ENCODE peak calls at places on chromosomes 1 and 21, in nine cellular contexts. H is uterus, K is pancreas, E is body of pancreas, O is sigmoid colon, L is neural progenitor cell, A is heart left ventricle, F is fibroblast of lung, C is stomach. J is an unnamed sample. For H3K4me1, the result is how much of the 10 kb centered on the place peaks cover.

GRCh38 chr1:218426343-218426657 is 81.2 kb downstream of the TGFB2 start:
- DNase-seq in H (peak), K (no peak), E (peak), O (peak), L (no peak), A (no peak), F (peak), C (no peak), J (no peak)

GRCh38 chr1:109498161-109498801 is 4.4 kb downstream of the CYB561D1 start:
- DNase-seq in H (no peak), K (no peak), E (no peak), O (no peak), L (peak), A (no peak), F (peak), C (no peak), J (no peak)

GRCh38 chr1:224510880-224511645 is 76.5 kb upstream of the WDR26 start:
- DNase-seq in H (no peak), K (no peak), E (no peak), O (no peak), L (no peak), A (no peak), F (peak), C (no peak), J (no peak)

GRCh38 chr1:192445849-192446489 is 129.2 kb downstream of the RGS21 start:
- DNase-seq in H (peak), K (no peak), E (peak), O (peak), L (peak), A (peak), F (peak), C (peak), J (peak)

GRCh38 chr21:46504681-46505080 is 46.0 kb downstream of the DIP2A start:
- DNase-seq in H (no peak), K (no peak), E (no peak), O (no peak), L (no peak), A (no peak), F (no peak), C (no peak), J (no peak)

GRCh38 chr1:158016651-158017335 is 23.3 kb downstream of the KIRREL1 start:
- DNase-seq in H (no peak), K (no peak), E (no peak), O (no peak), L (peak), A (no peak), F (no peak), C (no peak), J (no peak)

GRCh38 chr1:201708085-201708512 is 120.9 kb upstream of the IPO9 start:
- DNase-seq in H (peak), K (no peak), E (peak), O (peak), L (no peak), A (peak), F (peak), C (no peak), J (no peak)

GRCh38 chr1:37479255-37480124 is 5.1 kb downstream of the ZC3H12A start:
- DNase-seq in H (peak), K (peak), E (peak), O (peak), L (no peak), A (peak), F (peak), C (peak), J (peak)

GRCh38 chr1:29416825-29417557 is 180.7 kb downstream of the PTPRU start:
- DNase-seq in H (peak), K (no peak), E (peak), O (no peak), L (no peak), A (no peak), F (peak), C (no peak), J (no peak)

GRCh38 chr1:4801192-4801924 is 146.9 kb downstream of the AJAP1 start:
- DNase-seq in H (peak), K (no peak), E (peak), O (peak), L (no peak), A (peak), F (no peak), C (no peak), J (peak)

GRCh38 chr1:226349801-226350503 is 41.0 kb upstream of the LIN9 start:
- DNase-seq in H (no peak), K (no peak), E (no peak), O (no peak), L (peak), A (no peak), F (no peak), C (peak), J (peak)

GRCh38 chr1:38699330-38700076 is 160.1 kb downstream of the RRAGC start:
- DNase-seq in H (no peak), K (no peak), E (no peak), O (no peak), L (peak), A (no peak), F (no peak), C (no peak), J (no peak)

GRCh38 chr21:46667735-46668380 is 32.4 kb downstream of the PRMT2 start:
- DNase-seq in H (no peak), K (no peak), E (no peak), O (no peak), L (peak), A (no peak), F (peak), C (no peak), J (no peak)

GRCh38 chr1:184075040-184076029 is 23.8 kb downstream of the TSEN15 start:
- DNase-seq in H (peak), K (no peak), E (peak), O (peak), L (peak), A (no peak), F (peak), C (no peak), J (peak)

GRCh38 chr1:55378582-55378981 is 163.4 kb upstream of the USP24 start:
- DNase-seq in H (peak), K (no peak), E (peak), O (peak), L (peak), A (no peak), F (peak), C (peak), J (no peak)

GRCh38 chr1:187415065-187415464 is 586.3 kb downstream of the PLA2G4A start:
- DNase-seq in H (no peak), K (no peak), E (no peak), O (no peak), L (no peak), A (no peak), F (no peak), C (no peak), J (no peak)

DNA sequence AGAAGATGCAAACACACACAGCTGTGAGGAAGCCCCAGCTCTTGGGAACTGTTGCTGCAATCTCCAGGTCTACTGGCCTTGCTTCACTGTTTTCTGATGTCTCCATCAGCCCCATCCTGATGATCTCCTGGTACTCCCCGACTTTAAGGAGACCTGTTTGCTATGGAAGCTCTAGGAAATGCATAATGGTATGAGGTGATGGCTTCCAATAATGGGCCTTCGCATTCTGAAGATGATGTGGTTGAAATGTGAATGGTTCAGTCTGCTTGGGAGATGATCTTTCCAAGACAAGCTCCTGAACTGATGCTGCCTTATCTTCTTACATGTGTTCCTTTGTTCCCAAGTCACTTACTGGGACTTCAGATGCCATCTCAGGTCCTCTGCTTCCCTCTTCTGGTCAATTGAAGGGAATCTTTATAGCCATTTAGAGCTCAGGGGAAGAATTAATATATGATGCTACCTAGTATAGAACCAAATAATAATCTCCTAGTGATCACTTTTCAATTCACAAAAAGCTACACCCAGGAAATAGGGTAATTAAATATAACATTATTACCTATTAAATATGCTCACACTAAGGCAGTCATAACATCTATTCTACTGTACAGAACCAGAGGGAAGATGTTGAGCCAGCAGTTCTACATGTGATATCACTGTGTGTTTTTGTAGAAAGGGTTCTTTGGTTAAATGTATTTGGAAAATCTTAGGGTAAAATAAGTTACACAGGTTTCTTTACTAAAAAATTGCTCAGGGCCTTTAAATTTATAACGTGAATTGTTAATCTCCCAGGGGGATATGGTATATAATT is 73.9 kb upstream of the VTCN1 start:
- DNase-seq in H (no peak), K (no peak), E (peak), O (no peak), L (peak), A (no peak), F (peak), C (no peak), J (peak)
- TF ChIP-seq CTCF in H (peak), K (peak), E (peak), O (no peak), L (peak), A (peak), F (peak), C (peak), J (peak)

DNA sequence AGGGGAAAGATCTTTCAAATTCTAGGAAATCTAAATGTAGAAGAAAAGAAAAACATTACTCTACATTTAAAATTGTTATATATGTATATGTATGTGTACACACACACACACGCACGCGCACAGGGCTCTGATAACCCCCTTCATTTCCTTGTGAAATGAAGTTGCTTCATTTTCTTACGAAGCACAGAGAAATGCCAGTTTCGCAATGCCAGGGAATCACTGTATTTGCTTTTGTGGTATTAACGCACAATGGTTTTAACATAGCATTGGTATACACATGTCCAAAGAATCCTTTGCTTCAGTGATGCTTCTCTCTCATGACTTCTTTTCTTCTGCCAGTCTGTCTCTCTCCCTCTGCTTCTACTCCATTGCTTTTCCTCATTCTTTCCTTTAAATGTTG is 8.4 kb upstream of the DDAH1 start:
- DNase-seq in H (no peak), K (no peak), E (no peak), O (no peak), L (no peak), A (no peak), F (peak), C (no peak), J (no peak)
- H3K4me1 ChIP-seq in H (under half), K (under half), E (under half), O (under half), L (under half), A (under half), F (under half), C (under half), J (under half)

GRCh38 chr1:59561782-59562181 is 253.0 kb upstream of the HOOK1 start:
- DNase-seq in H (no peak), K (no peak), E (no peak), O (no peak), L (no peak), A (no peak), F (no peak), C (no peak), J (no peak)

GRCh38 chr1:59564192-59564891 is 250.4 kb upstream of the HOOK1 start:
- DNase-seq in H (no peak), K (no peak), E (no peak), O (no peak), L (no peak), A (no peak), F (no peak), C (no peak), J (no peak)

GRCh38 chr1:59569198-59569597 is 245.6 kb upstream of the HOOK1 start:
- DNase-seq in H (no peak), K (no peak), E (no peak), O (no peak), L (no peak), A (no peak), F (no peak), C (no peak), J (no peak)

GRCh38 chr1:59568158-59568935 is 246.4 kb upstream of the HOOK1 start:
- DNase-seq in H (no peak), K (no peak), E (no peak), O (no peak), L (no peak), A (no peak), F (peak), C (no peak), J (no peak)

DNA sequence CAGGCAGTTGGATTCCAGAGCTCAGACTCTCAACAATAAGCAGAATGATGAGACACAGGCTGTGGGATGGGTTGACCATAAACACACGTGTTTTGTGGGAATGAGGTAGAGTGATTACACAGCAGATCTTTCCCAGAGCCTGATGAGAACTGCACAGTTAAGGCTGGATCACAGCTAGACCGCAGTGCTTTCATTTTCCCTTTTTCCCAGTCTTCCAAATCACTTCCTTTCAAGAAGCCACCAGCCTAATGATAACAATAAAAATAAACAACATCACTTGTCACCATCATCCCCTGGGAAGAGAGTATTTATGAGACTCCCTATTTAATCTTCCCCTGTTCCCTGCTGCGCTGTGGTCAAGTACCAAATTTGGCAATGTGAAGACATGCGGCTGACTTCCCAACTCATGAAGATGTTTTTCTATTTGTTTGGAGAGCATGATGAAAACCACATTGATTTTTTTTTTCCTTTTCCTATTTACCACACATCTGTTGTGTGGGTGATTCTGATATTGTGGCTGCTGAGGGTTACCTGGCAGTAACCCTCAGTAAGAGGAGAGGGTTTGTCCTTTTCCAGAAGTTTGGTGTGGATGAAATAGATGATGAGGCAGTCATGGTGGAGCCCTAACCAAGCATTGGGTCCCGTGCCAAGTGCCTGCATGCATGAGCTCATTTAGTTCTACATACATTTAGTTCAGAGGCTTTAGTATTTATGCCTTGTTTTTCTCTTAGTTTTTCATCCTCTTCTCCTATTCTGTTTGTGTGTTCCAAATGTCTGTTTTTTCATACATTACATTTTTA is 248.9 kb upstream of the HOOK1 start:
- DNase-seq in H (peak), K (no peak), E (no peak), O (no peak), L (no peak), A (no peak), F (peak), C (no peak), J (no peak)
- H3K4me3 ChIP-seq in H (no peak), K (no peak), E (no peak), O (no peak), L (no peak), A (no peak), F (peak), C (no peak), J (no peak)

DNA sequence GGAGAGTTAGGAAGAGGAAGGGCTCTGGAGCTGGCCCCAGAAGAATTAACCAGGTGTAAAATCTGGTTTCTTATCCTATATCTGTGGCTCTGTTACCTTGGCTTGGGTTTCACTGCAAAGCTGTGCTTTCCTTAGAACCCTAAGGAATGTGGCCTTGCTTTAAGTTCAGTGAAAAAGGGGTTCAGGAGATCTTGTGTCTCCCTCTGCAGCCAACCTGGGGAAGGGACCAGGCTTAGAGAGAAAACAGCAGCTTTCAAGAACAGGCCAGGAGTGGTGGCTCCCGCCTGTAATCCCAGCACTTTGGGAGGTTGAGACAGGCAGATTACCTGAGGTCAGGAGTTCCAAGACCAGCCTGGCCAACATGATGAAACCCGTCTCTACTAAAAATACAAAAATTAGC is 16.1 kb upstream of the MYCL start:
- DNase-seq in H (no peak), K (no peak), E (no peak), O (no peak), L (peak), A (no peak), F (no peak), C (no peak), J (no peak)
- TF ChIP-seq CTCF in H (no peak), K (no peak), E (no peak), O (no peak), L (peak), A (no peak), F (no peak), C (no peak), J (no peak)

GRCh38 chr1:205246426-205247119 is 18.8 kb downstream of the TMCC2 start:
- DNase-seq in H (peak), K (peak), E (no peak), O (peak), L (no peak), A (no peak), F (no peak), C (no peak), J (no peak)

GRCh38 chr1:205241366-205242030 is 13.8 kb downstream of the TMCC2 start:
- DNase-seq in H (no peak), K (peak), E (no peak), O (no peak), L (no peak), A (no peak), F (no peak), C (no peak), J (no peak)

GRCh38 chr1:205244383-205244782 is 16.6 kb downstream of the TMCC2 start:
- DNase-seq in H (peak), K (no peak), E (no peak), O (no peak), L (no peak), A (no peak), F (no peak), C (no peak), J (no peak)

GRCh38 chr1:205245096-205245495 is 17.4 kb downstream of the TMCC2 start:
- DNase-seq in H (no peak), K (no peak), E (no peak), O (peak), L (no peak), A (no peak), F (no peak), C (no peak), J (no peak)

GRCh38 chr1:205243355-205244191 is 15.8 kb downstream of the TMCC2 start:
- DNase-seq in H (no peak), K (peak), E (no peak), O (no peak), L (no peak), A (no peak), F (no peak), C (no peak), J (no peak)
- H3K4me1 ChIP-seq in H (under half), K (under half), E (under half), O (under half), L (under half), A (under half), F (under half), C (under half), J (under half)

DNA sequence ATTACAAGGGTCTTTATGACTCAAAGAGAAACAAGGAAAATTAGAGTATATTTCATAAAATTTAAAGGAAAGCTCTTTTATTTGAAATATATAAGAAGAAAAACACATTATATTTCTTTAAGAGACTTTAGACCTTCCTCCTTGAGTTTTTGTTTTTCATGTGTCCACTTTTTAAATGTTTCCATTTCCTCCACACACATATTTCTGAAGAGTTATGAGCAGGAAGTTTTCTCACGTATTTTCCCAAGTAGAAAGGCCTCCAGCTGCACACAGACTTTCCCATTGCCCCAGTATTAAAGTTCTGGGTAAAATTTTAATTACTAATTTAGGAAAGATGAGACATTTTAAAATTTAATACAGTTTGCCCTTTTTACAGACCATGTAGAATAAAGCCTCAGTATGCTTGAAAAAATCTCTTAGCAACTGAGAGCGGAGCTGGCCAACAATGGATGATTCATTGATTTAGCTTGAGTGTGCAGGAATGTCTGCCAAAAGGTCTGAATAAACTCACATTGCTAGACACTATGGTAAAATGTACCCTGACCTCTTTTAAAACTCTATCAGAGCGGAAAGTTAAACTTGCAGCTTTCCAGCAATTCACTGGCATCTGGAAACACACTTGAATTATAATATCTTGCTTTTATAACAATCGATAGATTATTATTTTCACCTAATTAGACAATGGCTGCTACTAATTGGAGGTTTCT is 57.9 kb downstream of the DDAH1 start:
- DNase-seq in H (peak), K (no peak), E (peak), O (peak), L (no peak), A (peak), F (peak), C (peak), J (peak)
- H3K4me3 ChIP-seq in H (no peak), K (no peak), E (no peak), O (no peak), L (no peak), A (no peak), F (no peak), C (no peak), J (no peak)

DNA sequence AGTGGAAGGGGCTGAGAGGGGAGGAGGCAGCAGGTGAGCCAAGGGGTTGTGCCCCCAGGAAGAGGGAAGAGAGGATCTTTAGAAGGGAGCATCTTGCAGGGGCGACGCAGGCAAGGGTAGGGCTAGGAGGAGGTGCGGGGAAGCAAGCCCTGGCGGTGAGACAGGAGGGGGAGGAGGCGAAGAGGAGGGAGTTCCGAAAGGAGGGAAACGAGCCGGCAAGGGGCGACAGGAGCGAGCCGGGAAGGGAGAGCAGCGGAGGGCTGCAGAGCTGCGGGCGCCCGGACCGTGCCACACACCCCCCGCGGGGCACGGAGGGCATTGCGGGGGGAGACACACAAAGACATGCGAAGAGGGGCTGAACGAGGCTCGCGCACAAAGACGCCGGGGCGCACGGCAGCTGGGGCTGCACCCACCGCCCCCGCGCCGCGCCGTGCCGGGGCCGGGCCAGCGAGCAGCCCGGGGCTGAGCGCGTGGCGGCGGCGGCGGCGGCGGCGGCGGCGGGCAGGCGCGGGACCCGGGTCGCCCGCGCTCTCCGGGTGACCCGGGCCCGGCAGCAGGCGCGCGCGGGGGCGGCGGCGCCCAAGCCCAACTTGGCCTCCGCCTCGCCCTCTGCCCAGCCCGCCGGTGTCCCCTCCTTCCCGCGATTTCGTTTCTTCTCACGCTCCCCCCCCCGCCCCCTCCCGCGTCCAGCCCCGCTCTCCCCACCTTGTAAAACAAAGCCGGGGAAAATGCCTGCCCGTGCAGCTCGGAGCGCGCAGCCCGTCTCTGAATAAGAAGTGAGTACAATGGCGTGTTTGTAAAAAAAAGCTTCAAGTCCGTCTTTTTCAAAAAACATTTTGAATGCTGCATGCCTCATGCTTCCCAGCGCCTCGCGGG is at the start of gene KCNK2:
- DNase-seq in H (no peak), K (peak), E (no peak), O (no peak), L (peak), A (no peak), F (no peak), C (no peak), J (no peak)
- TF ChIP-seq CTCF in H (no peak), K (no peak), E (no peak), O (no peak), L (no peak), A (no peak), F (no peak), C (no peak), J (no peak)

J was measured in colonic mucosa.